ENCODE peak calls at places on chromosomes 1 and 21, in five cellular contexts. F is HCT116, C is H1, J is K562, E is GM12878. A is an unnamed sample. For H3K4me1, the result is how much of the 10 kb centered on the place peaks cover.

GRCh38 chr21:15221799-15222386 is 157.1 kb upstream of the NRIP1 start:
- DNase-seq in F (peak), C (peak), J (no peak), E (no peak), A (peak)

GRCh38 chr1:152926091-152926490 is 17.7 kb downstream of the IVL start:
- DNase-seq in F (peak), C (no peak), J (no peak), E (no peak), A (peak)

GRCh38 chr1:111762332-111762731 is 6.6 kb downstream of the DDX20 start:
- DNase-seq in F (no peak), C (no peak), J (no peak), E (no peak), A (no peak)

GRCh38 chr1:226381226-226381998 is 26.5 kb downstream of the PARP1 start:
- DNase-seq in F (no peak), C (no peak), J (no peak), E (no peak), A (no peak)

GRCh38 chr1:167263784-167264464 is 43.2 kb downstream of the POU2F1 start:
- DNase-seq in F (no peak), C (no peak), J (no peak), E (no peak), A (no peak)

GRCh38 chr1:27616441-27616840 is 12.5 kb upstream of the AHDC1 start:
- DNase-seq in F (no peak), C (no peak), J (no peak), E (no peak), A (no peak)

GRCh38 chr21:43806017-43806710 is 16.8 kb downstream of the RRP1 start:
- DNase-seq in F (no peak), C (no peak), J (no peak), E (no peak), A (no peak)

GRCh38 chr1:181251001-181251712 is 162.7 kb downstream of the IER5 start:
- DNase-seq in F (peak), C (no peak), J (no peak), E (no peak), A (no peak)

GRCh38 chr21:36948686-36949085 is 17.8 kb downstream of the HLCS start:
- DNase-seq in F (no peak), C (no peak), J (no peak), E (no peak), A (no peak)

GRCh38 chr1:4161271-4162006 is 261.4 kb upstream of the C1orf174 start:
- DNase-seq in F (no peak), C (no peak), J (no peak), E (no peak), A (no peak)

DNA sequence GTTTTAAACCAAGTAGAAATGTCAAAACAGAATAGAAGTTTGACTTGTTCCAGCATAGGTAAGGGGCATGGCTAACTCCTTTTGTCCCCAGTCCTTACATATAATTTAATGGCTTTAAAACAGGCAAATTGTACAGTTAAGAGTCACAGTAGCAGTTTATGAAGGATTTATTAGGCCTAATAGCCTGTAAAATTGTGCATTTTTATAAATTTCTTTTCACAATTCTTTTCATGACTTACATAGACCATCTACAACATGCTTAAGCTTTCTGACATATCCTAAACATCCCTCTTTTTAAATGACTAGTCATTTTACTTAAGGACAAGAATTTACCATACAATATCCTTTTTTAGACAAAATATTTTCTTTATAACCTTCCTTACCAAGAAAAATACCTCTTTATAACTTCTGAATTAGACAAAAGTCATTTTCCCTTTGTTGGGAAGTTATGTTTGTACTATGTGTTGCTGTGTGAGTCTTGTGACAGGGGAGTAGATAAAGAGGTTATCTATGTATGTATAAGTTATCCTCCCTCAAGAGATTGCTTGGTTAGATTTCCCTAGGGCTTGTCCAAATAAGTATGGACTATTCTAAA is 34.5 kb upstream of the SLC5A9 start:
- DNase-seq in F (no peak), C (no peak), J (no peak), E (no peak), A (no peak)
- H3K4me1 ChIP-seq in F (under half), C (under half), J (under half), E (under half), A (under half)

GRCh38 chr1:176456848-176457247 is 6.1 kb upstream of the PAPPA2 start:
- DNase-seq in F (no peak), C (no peak), J (no peak), E (no peak), A (no peak)
- TF ChIP-seq ZNF274 in F (no peak), C (no peak), J (no peak), E (no peak), A (no peak)

DNA sequence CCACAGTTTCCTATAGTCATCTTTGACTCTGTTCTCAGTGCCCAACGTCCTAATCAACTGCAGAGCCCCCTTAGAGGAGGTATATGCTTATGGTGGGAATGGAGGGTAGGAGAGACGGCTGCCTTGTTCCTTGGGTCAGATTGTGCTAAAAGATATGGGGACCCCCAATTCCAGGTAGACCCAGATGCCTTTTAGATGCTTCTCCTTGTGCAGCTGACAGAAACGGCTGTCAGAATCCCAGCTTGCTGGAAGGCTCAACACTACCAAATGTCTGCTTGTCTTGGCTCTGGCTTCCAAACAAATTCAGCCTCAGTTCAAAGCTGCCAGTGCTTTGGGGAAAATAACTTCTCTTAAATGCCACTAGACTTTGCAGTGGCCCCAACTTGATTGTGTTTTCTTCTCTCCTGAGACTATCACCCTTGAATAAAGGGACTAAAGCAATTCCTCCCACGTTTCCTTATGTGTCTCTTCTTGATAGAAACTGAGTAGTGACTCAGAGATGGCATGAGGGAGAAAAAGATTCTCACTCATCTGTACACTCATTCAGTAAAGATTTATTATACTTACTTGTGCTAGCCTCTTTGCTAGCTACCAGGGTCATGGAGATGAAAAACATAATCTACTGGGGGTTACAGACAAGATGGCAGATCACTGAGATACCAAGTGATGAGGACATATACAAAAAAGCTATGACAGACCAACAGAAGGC is 3.4 kb upstream of the RNF19B start:
- DNase-seq in F (no peak), C (no peak), J (no peak), E (no peak), A (no peak)
- H3K9ac ChIP-seq in F (no peak), C (no peak), J (no peak), E (no peak), A (no peak)

DNA sequence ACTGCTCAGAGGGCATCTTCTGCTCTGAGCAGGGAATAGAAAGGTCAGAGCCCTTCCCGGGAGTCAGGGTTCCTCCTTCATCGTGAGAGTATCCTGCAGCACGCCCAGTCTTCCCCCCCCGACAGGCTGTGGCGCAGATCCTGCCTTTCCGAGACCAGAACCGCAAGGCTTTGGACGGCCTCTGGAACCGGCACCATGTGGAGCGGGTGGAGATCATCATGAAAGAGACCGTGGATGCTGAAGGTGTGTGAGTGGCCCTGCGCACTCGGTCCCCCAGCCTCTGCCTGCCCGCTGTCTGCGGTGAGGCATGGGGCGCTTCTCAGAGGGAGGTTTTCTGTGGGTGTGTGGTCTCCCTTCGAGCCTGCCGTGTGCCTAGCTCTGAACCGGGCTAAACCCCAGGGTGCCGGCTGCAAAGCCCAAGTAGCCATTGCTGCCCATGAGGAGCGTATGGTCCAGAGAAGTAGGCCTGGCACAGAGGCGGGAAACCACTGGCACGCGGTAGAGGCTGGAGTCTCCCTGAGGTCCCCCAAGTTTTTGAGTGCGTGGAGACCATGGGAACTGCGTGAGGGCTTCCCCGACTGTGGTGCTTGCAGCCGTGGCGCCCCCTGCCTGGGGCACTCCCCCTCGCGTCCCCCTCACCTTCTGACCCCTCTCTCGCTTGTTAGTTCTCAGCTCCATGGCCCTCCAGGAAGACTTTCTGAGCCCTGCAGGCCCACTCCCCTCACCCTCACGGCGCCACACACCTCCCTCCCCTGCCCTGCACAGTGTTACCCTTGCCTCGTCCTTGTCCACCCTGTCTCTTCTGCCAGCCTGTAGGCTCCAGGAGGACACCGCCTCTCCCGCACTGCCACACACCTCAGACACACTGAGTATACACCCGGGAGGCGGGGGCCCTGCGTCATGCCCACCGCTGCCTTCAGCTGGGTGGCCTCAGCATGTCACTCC is 12.5 kb downstream of the H6PD start:
- DNase-seq in F (no peak), C (no peak), J (no peak), E (no peak), A (no peak)
- H3K4me1 ChIP-seq in F (under half), C (under half), J (under half), E (under half), A (under half)

GRCh38 chr1:52918201-52918600 is 3.3 kb downstream of the ECHDC2 start:
- DNase-seq in F (no peak), C (no peak), J (no peak), E (no peak), A (no peak)

GRCh38 chr1:52917591-52917990 is 3.9 kb downstream of the ECHDC2 start:
- DNase-seq in F (no peak), C (no peak), J (no peak), E (no peak), A (no peak)

GRCh38 chr1:52919051-52919719 is 2.4 kb downstream of the ECHDC2 start:
- DNase-seq in F (no peak), C (no peak), J (no peak), E (no peak), A (no peak)

GRCh38 chr1:52919720-52920199 is 1.8 kb downstream of the ECHDC2 start:
- DNase-seq in F (no peak), C (no peak), J (no peak), E (no peak), A (no peak)

DNA sequence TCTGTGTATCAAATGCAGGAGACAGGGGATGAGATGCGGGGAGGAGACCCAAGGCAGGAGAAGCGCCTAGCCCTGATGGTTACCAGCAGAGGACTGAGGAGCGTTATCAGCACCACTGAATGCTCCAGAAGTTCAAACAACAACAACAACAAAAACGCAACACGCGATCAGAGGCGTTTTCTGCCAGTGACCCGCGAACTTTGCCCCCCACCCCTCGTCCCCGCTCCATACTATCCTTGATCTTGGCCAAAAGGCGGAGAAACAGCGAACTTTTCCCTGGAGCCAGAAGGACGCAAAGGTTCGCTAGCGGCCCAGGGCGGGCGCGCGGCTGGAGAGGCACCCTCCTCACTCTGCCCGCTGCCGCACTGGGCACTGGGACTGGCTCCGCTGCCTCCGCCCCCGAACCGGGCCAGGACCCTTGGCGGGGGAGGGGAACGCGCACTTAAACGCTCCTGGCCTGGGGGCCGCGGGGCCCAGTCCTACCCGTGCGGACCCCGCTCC is 699 bp downstream of the ECHDC2 start:
- DNase-seq in F (no peak), C (no peak), J (no peak), E (no peak), A (no peak)
- TF ChIP-seq ZNF274 in F (no peak), C (no peak), J (no peak), E (no peak), A (no peak)

GRCh38 chr1:206674236-206674635 is 10.5 kb upstream of the MAPKAPK2 start:
- DNase-seq in F (no peak), C (no peak), J (no peak), E (no peak), A (no peak)

GRCh38 chr1:206672844-206673758 is 11.6 kb upstream of the MAPKAPK2 start:
- DNase-seq in F (no peak), C (no peak), J (peak), E (no peak), A (no peak)

GRCh38 chr1:206676499-206676898 is 8.2 kb upstream of the MAPKAPK2 start:
- DNase-seq in F (no peak), C (no peak), J (no peak), E (no peak), A (no peak)

GRCh38 chr1:206672011-206672688 is 12.6 kb upstream of the MAPKAPK2 start:
- DNase-seq in F (no peak), C (no peak), J (peak), E (no peak), A (no peak)

DNA sequence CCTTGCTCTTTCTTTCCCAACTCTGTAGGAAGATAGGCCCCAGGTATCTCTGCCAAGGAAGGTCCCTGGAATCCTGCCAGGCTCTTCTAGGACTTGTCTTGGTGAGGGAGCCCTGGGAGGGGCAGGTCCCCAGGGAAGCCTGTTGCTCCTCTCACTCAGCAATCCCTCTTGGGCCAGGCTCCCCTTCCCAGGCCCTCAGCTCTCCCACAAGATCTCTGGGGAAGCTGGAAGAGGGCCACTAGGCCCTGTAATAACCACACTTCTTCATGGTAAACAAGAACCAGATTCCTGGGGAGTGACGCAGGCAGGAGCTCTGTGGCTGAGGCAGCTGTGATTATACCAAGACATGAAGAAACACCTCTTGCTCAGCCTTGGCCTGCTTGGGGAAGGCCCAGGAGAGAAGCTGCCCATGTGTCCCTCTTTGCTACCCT is 9.9 kb upstream of the MAPKAPK2 start:
- DNase-seq in F (no peak), C (no peak), J (peak), E (no peak), A (no peak)
- H3K9ac ChIP-seq in F (no peak), C (no peak), J (peak), E (no peak), A (no peak)

DNA sequence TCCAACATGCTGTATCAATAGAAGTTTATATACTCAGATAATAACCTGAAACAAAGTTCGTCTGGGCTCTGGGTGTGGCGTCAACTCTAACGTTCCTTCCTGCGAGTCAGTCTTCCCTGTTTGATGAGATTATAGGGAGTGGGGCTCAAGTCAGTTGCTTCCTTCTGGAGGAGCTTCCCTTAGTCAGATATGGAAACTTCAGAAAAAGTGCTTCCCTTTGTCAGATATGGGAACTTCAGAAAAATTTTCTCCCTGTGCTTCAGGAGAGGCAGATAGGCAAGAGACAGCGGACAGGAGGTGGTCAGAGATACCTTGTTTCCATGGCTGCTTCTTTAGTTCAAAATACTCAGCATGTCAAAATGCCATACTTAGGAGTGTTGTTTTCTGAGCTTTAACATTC is 51.1 kb upstream of the PRDX6 start:
- DNase-seq in F (no peak), C (no peak), J (no peak), E (no peak), A (no peak)
- H3K4me1 ChIP-seq in F (half or more), C (under half), J (under half), E (under half), A (under half)

GRCh38 chr1:229989591-229990248 is 77.3 kb upstream of the GALNT2 start:
- DNase-seq in F (no peak), C (no peak), J (no peak), E (no peak), A (no peak)
- TF ChIP-seq ZNF274 in F (no peak), C (no peak), J (no peak), E (no peak), A (no peak)

GRCh38 chr1:179031284-179031683 is 5.6 kb downstream of the FAM20B start:
- DNase-seq in F (no peak), C (no peak), J (no peak), E (no peak), A (no peak)

GRCh38 chr1:179030130-179030529 is 4.4 kb downstream of the FAM20B start:
- DNase-seq in F (no peak), C (no peak), J (no peak), E (no peak), A (no peak)

GRCh38 chr1:179031855-179032513 is 6.3 kb downstream of the FAM20B start:
- DNase-seq in F (no peak), C (no peak), J (no peak), E (no peak), A (no peak)

GRCh38 chr1:179029293-179029692 is 3.6 kb downstream of the FAM20B start:
- DNase-seq in F (no peak), C (no peak), J (no peak), E (no peak), A (peak)

GRCh38 chr1:179030683-179031082 is 5.0 kb downstream of the FAM20B start:
- DNase-seq in F (no peak), C (no peak), J (no peak), E (no peak), A (no peak)
- H3K9ac ChIP-seq in F (no peak), C (no peak), J (no peak), E (no peak), A (no peak)